ENCODE peak calls at places on chromosomes 12 and 14, in five cellular contexts. V is OCI-LY7, A is A549, G is suprapubic skin, J is uterus. P is an unnamed sample. For H3K4me1 and H3K9me3, the result is how much of the 10 kb centered on the place peaks cover.

GRCh38 chr12:68794653-68795253 is 13.2 kb upstream of the MDM2 start:
- DNase-seq in G (no peak), V (no peak), J (no peak), A (no peak), P (no peak)

GRCh38 chr12:102879144-102879763 is 37.8 kb downstream of the PAH start:
- DNase-seq in G (no peak), J (peak), A (peak), V (peak), P (no peak)

GRCh38 chr12:116697305-116698130 is 40.4 kb downstream of the SPRING1 start:
- DNase-seq in G (no peak), A (peak), J (no peak), V (peak), P (no peak)

GRCh38 chr12:57895337-57896138 is 45.8 kb upstream of the ATP23 start:
- DNase-seq in G (no peak), J (no peak), A (no peak), V (peak), P (no peak)

GRCh38 chr14:40074169-40074568 is 641.9 kb upstream of the FBXO33 start:
- DNase-seq in J (no peak), V (no peak), G (no peak), A (no peak), P (no peak)

GRCh38 chr14:90193925-90194324 is 62.4 kb upstream of the PSMC1 start:
- DNase-seq in A (peak), G (no peak), V (peak), J (no peak), P (no peak)

GRCh38 chr12:101414533-101415119 is 7.1 kb upstream of the ARL1 start:
- DNase-seq in G (no peak), V (peak), A (peak), J (peak), P (no peak)

GRCh38 chr12:118055865-118056773 is 4.9 kb downstream of the WSB2 start:
- DNase-seq in A (peak), V (no peak), G (no peak), J (no peak), P (no peak)

GRCh38 chr14:105028251-105028927 is 7.5 kb upstream of the CDCA4 start:
- DNase-seq in A (no peak), J (no peak), G (no peak), V (no peak), P (no peak)

GRCh38 chr12:124469193-124469888 is 98.1 kb downstream of the NCOR2 start:
- DNase-seq in J (no peak), G (no peak), V (peak), A (peak), P (no peak)

GRCh38 chr12:30887226-30887625 is 39.3 kb upstream of the TSPAN11 start:
- DNase-seq in J (no peak), G (no peak), V (no peak), A (no peak), P (no peak)

GRCh38 chr12:120833849-120834248 is 70.3 kb downstream of the SPPL3 start:
- DNase-seq in J (no peak), V (no peak), A (no peak), G (no peak), P (no peak)

DNA sequence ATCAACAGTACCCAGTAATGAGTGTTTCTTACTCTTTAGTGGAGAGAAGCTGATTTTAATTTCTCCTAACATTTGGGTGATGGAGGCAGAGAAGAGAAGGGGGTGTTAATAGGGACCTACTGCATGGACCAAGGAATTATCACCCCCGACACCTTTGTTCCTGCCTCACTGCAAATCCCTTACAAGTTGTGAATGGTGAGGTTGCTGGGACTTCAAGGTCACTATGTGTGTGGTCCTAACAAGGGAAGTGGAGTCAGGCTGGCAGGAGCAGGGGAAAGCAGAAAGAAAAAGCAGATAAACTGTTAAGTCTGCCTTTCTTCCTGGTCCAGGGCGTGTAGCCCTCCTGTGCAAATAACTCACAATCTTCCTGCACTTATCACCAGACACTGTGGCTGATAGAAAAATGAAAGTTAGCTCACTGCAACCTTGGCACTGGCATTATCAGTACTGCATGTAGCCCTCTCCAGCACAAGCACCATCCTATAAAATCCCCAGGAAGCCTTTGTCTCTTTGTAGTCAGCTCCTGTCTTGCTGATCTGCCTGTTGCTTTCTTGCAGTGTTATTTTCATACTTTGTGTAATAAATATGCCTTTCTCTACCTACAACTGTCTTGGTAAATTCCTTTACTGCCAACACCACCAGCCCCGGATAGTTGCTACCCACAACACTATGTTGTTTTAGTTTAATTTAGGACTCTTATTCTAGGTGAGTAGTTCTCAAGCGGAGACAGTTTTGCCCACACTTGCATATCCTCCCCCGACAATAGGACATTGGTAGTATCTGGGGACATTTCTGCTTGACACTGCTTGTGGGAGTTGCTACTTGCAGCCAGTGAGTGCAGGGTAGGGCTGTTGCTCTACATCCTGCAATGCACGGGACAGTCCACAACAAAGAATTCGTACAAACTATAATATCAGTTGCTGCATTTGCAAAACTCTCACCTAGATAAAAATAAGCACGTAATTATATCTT is 112.2 kb upstream of the DNM1L start:
- DNase-seq in J (no peak), V (no peak), G (no peak), A (peak), P (no peak)
- H3K4me1 ChIP-seq in J (under half), V (under half), G (under half), A (under half), P (under half)

DNA sequence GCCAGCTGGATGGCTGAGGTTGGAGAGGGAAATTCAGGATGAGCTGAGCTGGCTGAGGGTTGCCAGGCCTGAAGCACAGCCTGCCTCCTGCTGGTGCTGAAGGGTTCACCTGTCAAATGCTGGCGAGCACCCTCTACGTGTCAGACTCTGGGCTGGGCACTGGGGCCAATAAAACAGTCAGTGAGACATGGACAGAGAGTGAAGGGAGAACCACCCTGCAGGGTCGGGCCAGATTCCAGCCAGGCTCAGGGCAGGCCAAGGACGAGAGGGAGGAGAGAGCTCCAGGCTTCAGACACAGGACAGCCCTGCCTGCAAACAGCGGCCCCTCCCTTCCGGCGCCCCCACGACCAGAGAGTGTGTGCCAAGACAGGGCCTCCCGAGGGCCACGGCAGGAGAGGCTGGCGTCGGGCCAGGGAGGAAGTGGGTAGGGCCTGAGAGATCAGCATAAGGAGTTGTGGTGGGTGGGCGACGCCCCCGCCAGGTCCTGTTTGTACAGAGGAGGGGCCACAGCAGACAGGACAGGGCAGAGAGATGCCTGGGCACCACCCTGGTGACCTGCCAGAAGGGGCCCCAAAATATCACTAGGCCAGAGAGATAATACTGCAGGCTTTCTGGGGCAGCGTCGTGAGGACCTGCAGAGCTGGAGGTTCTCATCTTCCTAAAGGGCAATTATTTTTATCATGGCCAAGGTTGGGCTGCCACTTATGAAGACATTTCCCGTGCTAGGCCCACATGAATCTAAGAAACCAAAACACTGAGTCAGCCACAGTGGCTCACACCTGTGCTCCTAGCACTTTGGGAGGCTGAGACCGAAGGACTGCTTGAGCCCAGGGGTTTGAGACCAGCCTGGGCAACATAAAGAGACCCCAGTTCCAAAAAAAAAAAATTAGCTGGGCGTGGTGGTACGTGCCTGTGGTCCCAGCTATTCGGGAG is 73.1 kb upstream of the GPR68 start:
- DNase-seq in G (peak), A (no peak), J (peak), V (peak), P (no peak)
- H3K4me3 ChIP-seq in G (no peak), A (no peak), J (no peak), V (peak), P (no peak)

DNA sequence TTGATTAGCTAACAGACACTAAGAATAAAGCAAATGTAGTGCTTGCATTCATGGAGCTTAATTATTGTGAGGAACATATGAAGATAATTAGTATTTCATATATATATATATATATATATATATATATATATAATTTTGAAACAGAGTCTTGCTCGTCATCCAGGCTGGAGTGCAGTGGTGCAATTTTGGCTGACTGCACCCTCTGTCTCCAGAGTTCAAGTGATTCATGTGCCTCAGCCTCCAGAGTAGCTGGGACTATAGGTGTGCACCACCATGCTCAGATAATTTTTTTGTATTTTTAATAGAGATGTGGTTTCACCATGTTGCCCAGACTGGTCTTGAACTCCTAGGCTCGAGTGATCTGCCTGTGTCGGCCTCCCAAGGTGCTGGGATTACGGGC is 1091.6 kb upstream of the TMEM132C start:
- DNase-seq in G (no peak), A (no peak), J (no peak), V (no peak), P (no peak)
- H3K9me3 ChIP-seq in G (under half), A (under half), J (under half), V (under half), P (under half)

GRCh38 chr12:109995366-109995702 is 834 bp downstream of the GIT2 start:
- DNase-seq in G (no peak), V (no peak), J (no peak), A (no peak), P (no peak)

GRCh38 chr12:109996483-109996853 is 300 bp upstream of the GIT2 start:
- DNase-seq in V (no peak), J (no peak), A (no peak), G (no peak), P (no peak)

GRCh38 chr12:109997393-109997792 is 1.2 kb upstream of the GIT2 start:
- DNase-seq in G (no peak), J (no peak), A (no peak), V (no peak), P (no peak)

GRCh38 chr12:109994262-109995175 is 1.6 kb downstream of the GIT2 start:
- DNase-seq in A (no peak), J (no peak), V (peak), G (no peak), P (no peak)

DNA sequence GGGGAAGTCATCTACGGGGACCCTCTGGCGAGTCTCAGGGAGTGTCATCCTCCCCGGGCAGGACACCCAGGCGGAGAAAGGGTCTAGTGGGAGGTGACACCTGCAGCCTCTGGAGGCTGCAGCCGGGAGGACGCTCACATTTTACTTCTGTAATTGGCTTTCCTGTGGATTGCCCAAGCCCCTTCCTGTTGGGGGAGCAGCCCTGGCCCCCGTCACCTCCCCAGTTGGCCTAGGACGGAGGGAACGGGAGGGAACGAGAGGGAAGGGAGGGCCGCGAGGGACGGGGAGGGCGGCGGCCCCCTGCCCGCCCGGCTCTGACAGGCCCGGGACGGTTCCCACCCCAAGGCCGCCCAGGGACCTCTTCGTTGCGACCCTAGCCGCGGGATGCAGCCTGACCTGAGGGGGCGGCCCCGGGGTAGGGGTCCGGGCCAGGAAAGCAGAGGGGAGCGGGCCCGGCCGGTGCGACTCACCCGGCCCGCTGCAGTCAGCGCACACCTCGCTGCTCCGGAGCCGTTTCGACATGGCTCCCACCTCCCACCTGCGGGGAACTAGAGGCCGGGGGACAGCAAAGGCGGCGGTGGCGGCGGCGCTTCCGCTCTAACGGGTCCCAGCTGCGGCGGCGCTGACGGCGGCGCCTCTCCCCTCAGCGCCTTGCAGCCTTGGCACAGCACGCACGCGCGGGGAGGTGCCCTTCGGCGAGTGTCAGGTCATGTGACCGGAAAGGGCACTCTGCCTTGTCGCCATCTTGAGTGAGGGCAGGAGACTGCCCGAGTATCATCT is at the start of gene GIT2:
- DNase-seq in G (peak), J (peak), V (peak), A (peak), P (peak)
- H3K4me1 ChIP-seq in G (under half), J (under half), V (under half), A (under half), P (under half)

GRCh38 chr12:91978143-91978542 is 167.5 kb downstream of the BTG1 start:
- DNase-seq in J (no peak), A (peak), V (no peak), G (no peak), P (no peak)
- H3K4me3 ChIP-seq in J (no peak), A (no peak), V (no peak), G (no peak), P (no peak)

GRCh38 chr14:106619618-106620017 is 1093.2 kb downstream of the TMEM121 start:
- DNase-seq in G (no peak), J (no peak), V (no peak), A (no peak), P (no peak)

GRCh38 chr14:106622200-106622745 is 1095.9 kb downstream of the TMEM121 start:
- DNase-seq in A (no peak), G (no peak), V (no peak), J (no peak), P (no peak)

GRCh38 chr14:106620368-106620767 is 1094.0 kb downstream of the TMEM121 start:
- DNase-seq in G (no peak), A (no peak), J (no peak), V (no peak), P (no peak)

DNA sequence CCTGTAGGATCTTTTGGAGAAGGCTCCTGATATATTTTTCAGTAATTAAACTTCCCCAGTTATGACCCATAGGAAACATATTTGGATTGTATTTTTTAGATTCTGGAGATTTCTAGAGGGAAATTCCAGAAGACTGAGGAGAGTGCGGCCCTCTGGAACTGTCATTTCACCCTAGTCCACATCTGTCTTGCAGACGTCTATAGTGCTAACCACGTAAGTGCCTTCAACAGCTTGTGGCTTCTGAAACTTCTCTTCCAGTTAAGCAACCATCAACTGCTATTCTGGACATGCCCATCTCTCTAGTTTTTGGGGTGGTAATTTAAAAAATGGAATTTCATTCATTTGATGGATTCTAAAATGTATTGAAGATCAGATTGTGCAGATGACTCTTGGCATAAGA is 1098.8 kb downstream of the TMEM121 start:
- DNase-seq in A (no peak), J (no peak), G (no peak), V (no peak), P (no peak)
- H3K9me3 ChIP-seq in A (under half), J (under half), G (under half), V (under half), P (under half)

DNA sequence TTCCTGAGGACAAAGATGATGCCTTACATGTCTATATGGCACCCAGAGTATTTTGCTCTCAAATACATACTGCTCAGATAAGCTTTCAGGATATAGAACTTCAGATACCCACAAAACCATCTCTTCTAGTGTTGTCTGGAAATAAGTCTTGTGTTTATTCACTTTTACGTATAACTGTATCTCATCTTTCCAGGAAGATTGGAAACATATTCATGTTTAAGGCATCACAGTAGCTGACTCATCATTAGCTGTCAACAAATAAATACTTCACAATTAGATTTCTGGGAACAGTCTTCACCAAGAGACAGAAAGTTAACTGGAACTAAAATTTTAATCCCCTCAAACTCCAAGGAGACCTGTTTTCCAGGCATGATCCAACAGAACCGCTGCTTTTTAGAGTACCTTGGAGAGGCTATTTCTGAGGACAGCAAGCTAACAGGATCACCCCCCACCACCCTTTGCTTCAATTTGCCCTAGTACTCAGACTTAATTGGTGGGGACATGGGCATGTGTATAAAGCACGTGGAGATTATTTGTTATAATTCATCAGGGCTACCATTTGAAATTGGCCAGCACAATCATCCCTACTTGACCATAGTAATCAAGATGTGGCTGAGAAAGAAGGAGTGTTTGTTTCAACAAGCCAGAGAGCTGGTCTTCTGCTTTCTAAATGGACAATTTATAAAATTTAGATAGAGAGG is 129.3 kb upstream of the HIF1A start:
- DNase-seq in V (no peak), J (no peak), G (no peak), A (peak), P (no peak)
- H3K4me1 ChIP-seq in V (half or more), J (under half), G (half or more), A (half or more), P (under half)